ENCODE peak calls at places on chromosomes 11 and 22, in four cellular contexts. D, I, R and U are unnamed samples.

GRCh38 chr11:111633756-111634362 is 31.6 kb downstream of the SIK2 start:
- DNase-seq in D (no peak), R (peak; percentile 4), I (no peak), U (no peak)

GRCh38 chr11:124722176-124722575 is 17.6 kb upstream of the NRGN start:
- DNase-seq in I (no peak), R (no peak), D (no peak), U (no peak)

GRCh38 chr11:3161309-3161708 is 3.8 kb downstream of the OSBPL5 start:
- DNase-seq in I (peak; percentile 25), R (no peak), D (peak; percentile 72), U (peak; percentile 43)

GRCh38 chr11:64970731-64971151 is 1.2 kb downstream of the MAJIN start:
- DNase-seq in R (no peak), D (no peak), I (no peak), U (no peak)

GRCh38 chr11:70189622-70190021 is 13.5 kb upstream of the FADD start:
- DNase-seq in R (no peak), D (no peak), I (no peak), U (no peak)

GRCh38 chr11:11534981-11535380 is 86.8 kb downstream of the GALNT18 start:
- DNase-seq in I (no peak), R (no peak), D (peak; percentile 88), U (no peak)

GRCh38 chr22:44994399-44995281 is 15.2 kb downstream of the PHF21B start:
- DNase-seq in R (peak; percentile 54), D (no peak), I (no peak), U (no peak)

GRCh38 chr11:12449961-12450715 is 72.8 kb downstream of the PARVA start:
- DNase-seq in R (no peak), D (no peak), I (no peak), U (no peak)

GRCh38 chr22:39773976-39774539 is 119.5 kb downstream of the ENTHD1 start:
- DNase-seq in D (no peak), I (no peak), R (no peak), U (no peak)

GRCh38 chr22:43860126-43860525 is 2.2 kb downstream of the SULT4A1 start:
- DNase-seq in I (no peak), R (no peak), D (peak; percentile 62), U (no peak)

GRCh38 chr11:65651589-65652510 is 10.9 kb downstream of the RELA start:
- DNase-seq in D (no peak), I (peak; percentile 36), R (no peak), U (peak; percentile 75)

GRCh38 chr11:66478823-66479740 is 1.2 kb upstream of the DPP3 start:
- DNase-seq in I (peak; percentile 32), R (peak; percentile 36), D (peak; percentile 83), U (peak; percentile 70)

GRCh38 chr11:93370260-93370659 is 39.7 kb downstream of the DEUP1 start:
- DNase-seq in I (no peak), R (no peak), D (no peak), U (no peak)

GRCh38 chr11:119316017-119316728 is 757 bp downstream of the MCAM start:
- DNase-seq in R (peak; percentile 64), I (peak; percentile 64), D (peak; percentile 97), U (no peak)

GRCh38 chr11:122784325-122785155 is 53.8 kb upstream of the CRTAM start:
- DNase-seq in R (no peak), I (no peak), D (no peak), U (no peak)

GRCh38 chr11:121762820-121763219 is 310.1 kb upstream of the SORL1-AS1 start:
- DNase-seq in R (peak; percentile 25), I (peak; percentile 25), D (peak; percentile 80), U (no peak)

GRCh38 chr22:49184736-49185135 is 642.9 kb downstream of the BRD1 start:
- DNase-seq in D (no peak), I (no peak), R (no peak), U (peak; percentile 20)

GRCh38 chr11:128563942-128564641 is 23.3 kb downstream of the ETS1 start:
- DNase-seq in R (no peak), I (no peak), D (no peak), U (no peak)

GRCh38 chr11:18769802-18770456 is 21.7 kb downstream of the PTPN5 start:
- DNase-seq in D (no peak), R (no peak), I (no peak), U (no peak)

GRCh38 chr11:116404143-116404800 is 368.5 kb downstream of the BUD13 start:
- DNase-seq in R (no peak), I (no peak), D (no peak), U (no peak)

GRCh38 chr11:45899086-45899447 is 8.0 kb downstream of the FREY1 start:
- DNase-seq in D (no peak), I (no peak), R (no peak), U (no peak)

GRCh38 chr22:49724893-49725489 is 102.7 kb downstream of the BRD1 start:
- DNase-seq in D (no peak), R (peak; percentile 94), I (peak; percentile 46), U (peak; percentile 67)

GRCh38 chr11:66670816-66671215 is 6.9 kb downstream of the RBM4B start:
- DNase-seq in I (no peak), R (no peak), D (peak; percentile 5), U (no peak)

GRCh38 chr11:61908730-61909622 is 8.4 kb downstream of the RAB3IL1 start:
- DNase-seq in R (no peak), D (peak; percentile 80), I (peak; percentile 74), U (peak; percentile 32)

GRCh38 chr11:64876835-64877341 is 1.5 kb downstream of the EHD1 start:
- DNase-seq in R (peak; percentile 41), I (no peak), D (peak; percentile 87), U (peak; percentile 83)

GRCh38 chr11:93541884-93542752 is 1.1 kb downstream of the SMCO4 start:
- DNase-seq in D (peak; percentile 80), R (no peak), I (peak; percentile 45), U (peak; percentile 68)

GRCh38 chr11:68181719-68182451 is 31.2 kb downstream of the KMT5B start:
- DNase-seq in R (no peak), D (no peak), I (no peak), U (no peak)